ENCODE peak calls at places on chromosomes 7 and 10, in ten cellular contexts. One of them, this sample, is unnamed.
A peak's percentile ranks its signal among the peaks of the same experiment; 100 is the strongest.

GRCh38 chr7:89988070-89988469 is 166.2 kb upstream of the STEAP1 start:
- DNase-seq in MV-4-11: no peak
- DNase-seq in SHP77 treated with DMSO at 0.1 percent for 48 hours: no peak
- DNase-seq in stimulated activated CD4-positive, alpha-beta T cell treated with anti-CD3 and anti-CD28 coated beads, Interleukin-2, amount 100 ng/mL, for 48 hours: no peak
- DNase-seq in activated CD8-positive, alpha-beta memory T cell treated with anti-CD3 and anti-CD28 coated beads for 1 hour: no peak
- DNase-seq in OCI-LY7: no peak
- DNase-seq in activated CD4-positive, alpha-beta T cell treated with anti-CD3 and anti-CD28 coated beads for 48 hours: no peak
- DNase-seq in NB4: no peak
- DNase-seq in naive thymus-derived CD4-positive, alpha-beta T cell: no peak
- DNase-seq in amygdala: no peak
- DNase-seq in this sample: no peak

GRCh38 chr7:33813331-33813730 is 92.0 kb upstream of the BMPER start:
- DNase-seq in naive thymus-derived CD4-positive, alpha-beta T cell: no peak
- DNase-seq in OCI-LY7: no peak
- DNase-seq in activated CD4-positive, alpha-beta T cell treated with anti-CD3 and anti-CD28 coated beads for 48 hours: no peak
- DNase-seq in stimulated activated CD4-positive, alpha-beta T cell treated with anti-CD3 and anti-CD28 coated beads, Interleukin-2, amount 100 ng/mL, for 48 hours: no peak
- DNase-seq in MV-4-11: no peak
- DNase-seq in amygdala: no peak
- DNase-seq in activated CD8-positive, alpha-beta memory T cell treated with anti-CD3 and anti-CD28 coated beads for 1 hour: no peak
- DNase-seq in SHP77 treated with DMSO at 0.1 percent for 48 hours: no peak
- DNase-seq in NB4: no peak
- DNase-seq in this sample: no peak

GRCh38 chr7:44386139-44386913 is 60.9 kb upstream of the CAMK2B start:
- DNase-seq in stimulated activated CD4-positive, alpha-beta T cell treated with anti-CD3 and anti-CD28 coated beads, Interleukin-2, amount 100 ng/mL, for 48 hours: no peak
- DNase-seq in amygdala: no peak
- DNase-seq in SHP77 treated with DMSO at 0.1 percent for 48 hours: no peak
- DNase-seq in naive thymus-derived CD4-positive, alpha-beta T cell: no peak
- DNase-seq in activated CD4-positive, alpha-beta T cell treated with anti-CD3 and anti-CD28 coated beads for 48 hours: no peak
- DNase-seq in NB4: no peak
- DNase-seq in activated CD8-positive, alpha-beta memory T cell treated with anti-CD3 and anti-CD28 coated beads for 1 hour: no peak
- DNase-seq in MV-4-11: no peak
- DNase-seq in OCI-LY7: no peak
- DNase-seq in this sample: no peak

GRCh38 chr7:43083091-43083490 is 29.4 kb upstream of the HECW1 start:
- DNase-seq in amygdala: no peak
- DNase-seq in naive thymus-derived CD4-positive, alpha-beta T cell: no peak
- DNase-seq in NB4: no peak
- DNase-seq in activated CD4-positive, alpha-beta T cell treated with anti-CD3 and anti-CD28 coated beads for 48 hours: no peak
- DNase-seq in stimulated activated CD4-positive, alpha-beta T cell treated with anti-CD3 and anti-CD28 coated beads, Interleukin-2, amount 100 ng/mL, for 48 hours: no peak
- DNase-seq in OCI-LY7: no peak
- DNase-seq in SHP77 treated with DMSO at 0.1 percent for 48 hours: no peak
- DNase-seq in MV-4-11: no peak
- DNase-seq in activated CD8-positive, alpha-beta memory T cell treated with anti-CD3 and anti-CD28 coated beads for 1 hour: no peak
- DNase-seq in this sample: no peak

GRCh38 chr7:8436965-8437364 is 3.6 kb downstream of the NXPH1 start:
- DNase-seq in MV-4-11: no peak
- DNase-seq in SHP77 treated with DMSO at 0.1 percent for 48 hours: no peak
- DNase-seq in activated CD8-positive, alpha-beta memory T cell treated with anti-CD3 and anti-CD28 coated beads for 1 hour: peak; percentile 11
- DNase-seq in activated CD4-positive, alpha-beta T cell treated with anti-CD3 and anti-CD28 coated beads for 48 hours: peak; percentile 78
- DNase-seq in naive thymus-derived CD4-positive, alpha-beta T cell: peak; percentile 5
- DNase-seq in stimulated activated CD4-positive, alpha-beta T cell treated with anti-CD3 and anti-CD28 coated beads, Interleukin-2, amount 100 ng/mL, for 48 hours: peak; percentile 61
- DNase-seq in OCI-LY7: peak; percentile 55
- DNase-seq in NB4: peak; percentile 61
- DNase-seq in amygdala: no peak
- DNase-seq in this sample: no peak

GRCh38 chr7:108146070-108146842 is 16.1 kb upstream of the LAMB4 start:
- DNase-seq in MV-4-11: peak; percentile 35
- DNase-seq in naive thymus-derived CD4-positive, alpha-beta T cell: peak; percentile 46
- DNase-seq in activated CD8-positive, alpha-beta memory T cell treated with anti-CD3 and anti-CD28 coated beads for 1 hour: peak; percentile 3
- DNase-seq in OCI-LY7: peak; percentile 60
- DNase-seq in NB4: peak; percentile 83
- DNase-seq in activated CD4-positive, alpha-beta T cell treated with anti-CD3 and anti-CD28 coated beads for 48 hours: peak; percentile 61
- DNase-seq in stimulated activated CD4-positive, alpha-beta T cell treated with anti-CD3 and anti-CD28 coated beads, Interleukin-2, amount 100 ng/mL, for 48 hours: peak; percentile 42
- DNase-seq in SHP77 treated with DMSO at 0.1 percent for 48 hours: peak; percentile 44
- DNase-seq in amygdala: peak; percentile 48
- DNase-seq in this sample: peak; percentile 77

GRCh38 chr7:116632349-116632748 is 39.6 kb upstream of the MET start:
- DNase-seq in OCI-LY7: no peak
- DNase-seq in stimulated activated CD4-positive, alpha-beta T cell treated with anti-CD3 and anti-CD28 coated beads, Interleukin-2, amount 100 ng/mL, for 48 hours: no peak
- DNase-seq in naive thymus-derived CD4-positive, alpha-beta T cell: no peak
- DNase-seq in NB4: no peak
- DNase-seq in activated CD8-positive, alpha-beta memory T cell treated with anti-CD3 and anti-CD28 coated beads for 1 hour: no peak
- DNase-seq in amygdala: no peak
- DNase-seq in SHP77 treated with DMSO at 0.1 percent for 48 hours: no peak
- DNase-seq in activated CD4-positive, alpha-beta T cell treated with anti-CD3 and anti-CD28 coated beads for 48 hours: no peak
- DNase-seq in MV-4-11: peak; percentile 30
- DNase-seq in this sample: peak; percentile 3

GRCh38 chr7:47940482-47941001 is 7.7 kb downstream of the PKD1L1 start:
- DNase-seq in amygdala: no peak
- DNase-seq in activated CD8-positive, alpha-beta memory T cell treated with anti-CD3 and anti-CD28 coated beads for 1 hour: no peak
- DNase-seq in stimulated activated CD4-positive, alpha-beta T cell treated with anti-CD3 and anti-CD28 coated beads, Interleukin-2, amount 100 ng/mL, for 48 hours: no peak
- DNase-seq in MV-4-11: no peak
- DNase-seq in OCI-LY7: no peak
- DNase-seq in SHP77 treated with DMSO at 0.1 percent for 48 hours: no peak
- DNase-seq in naive thymus-derived CD4-positive, alpha-beta T cell: no peak
- DNase-seq in activated CD4-positive, alpha-beta T cell treated with anti-CD3 and anti-CD28 coated beads for 48 hours: no peak
- DNase-seq in NB4: no peak
- DNase-seq in this sample: peak; percentile 61

GRCh38 chr7:141946874-141947273 is at the start of gene CLEC5A:
- DNase-seq in NB4: no peak
- DNase-seq in SHP77 treated with DMSO at 0.1 percent for 48 hours: no peak
- DNase-seq in activated CD8-positive, alpha-beta memory T cell treated with anti-CD3 and anti-CD28 coated beads for 1 hour: no peak
- DNase-seq in OCI-LY7: no peak
- DNase-seq in naive thymus-derived CD4-positive, alpha-beta T cell: no peak
- DNase-seq in activated CD4-positive, alpha-beta T cell treated with anti-CD3 and anti-CD28 coated beads for 48 hours: no peak
- DNase-seq in amygdala: no peak
- DNase-seq in MV-4-11: no peak
- DNase-seq in stimulated activated CD4-positive, alpha-beta T cell treated with anti-CD3 and anti-CD28 coated beads, Interleukin-2, amount 100 ng/mL, for 48 hours: no peak
- DNase-seq in this sample: no peak

GRCh38 chr7:28621369-28621807 is 209.1 kb downstream of the CREB5 start:
- DNase-seq in MV-4-11: no peak
- DNase-seq in activated CD4-positive, alpha-beta T cell treated with anti-CD3 and anti-CD28 coated beads for 48 hours: no peak
- DNase-seq in NB4: no peak
- DNase-seq in stimulated activated CD4-positive, alpha-beta T cell treated with anti-CD3 and anti-CD28 coated beads, Interleukin-2, amount 100 ng/mL, for 48 hours: no peak
- DNase-seq in OCI-LY7: no peak
- DNase-seq in SHP77 treated with DMSO at 0.1 percent for 48 hours: no peak
- DNase-seq in amygdala: no peak
- DNase-seq in naive thymus-derived CD4-positive, alpha-beta T cell: no peak
- DNase-seq in activated CD8-positive, alpha-beta memory T cell treated with anti-CD3 and anti-CD28 coated beads for 1 hour: no peak
- DNase-seq in this sample: no peak

GRCh38 chr10:58741673-58742072 is 229.0 kb downstream of the BICC1 start:
- DNase-seq in naive thymus-derived CD4-positive, alpha-beta T cell: no peak
- DNase-seq in NB4: no peak
- DNase-seq in activated CD4-positive, alpha-beta T cell treated with anti-CD3 and anti-CD28 coated beads for 48 hours: no peak
- DNase-seq in MV-4-11: no peak
- DNase-seq in activated CD8-positive, alpha-beta memory T cell treated with anti-CD3 and anti-CD28 coated beads for 1 hour: no peak
- DNase-seq in amygdala: no peak
- DNase-seq in SHP77 treated with DMSO at 0.1 percent for 48 hours: no peak
- DNase-seq in OCI-LY7: no peak
- DNase-seq in stimulated activated CD4-positive, alpha-beta T cell treated with anti-CD3 and anti-CD28 coated beads, Interleukin-2, amount 100 ng/mL, for 48 hours: no peak
- DNase-seq in this sample: no peak

GRCh38 chr10:4130685-4131084 is 345.7 kb upstream of the KLF6 start:
- DNase-seq in stimulated activated CD4-positive, alpha-beta T cell treated with anti-CD3 and anti-CD28 coated beads, Interleukin-2, amount 100 ng/mL, for 48 hours: no peak
- DNase-seq in SHP77 treated with DMSO at 0.1 percent for 48 hours: no peak
- DNase-seq in NB4: peak; percentile 87
- DNase-seq in activated CD4-positive, alpha-beta T cell treated with anti-CD3 and anti-CD28 coated beads for 48 hours: no peak
- DNase-seq in naive thymus-derived CD4-positive, alpha-beta T cell: peak; percentile 11
- DNase-seq in MV-4-11: peak; percentile 70
- DNase-seq in OCI-LY7: peak; percentile 19
- DNase-seq in activated CD8-positive, alpha-beta memory T cell treated with anti-CD3 and anti-CD28 coated beads for 1 hour: no peak
- DNase-seq in amygdala: no peak
- DNase-seq in this sample: no peak

GRCh38 chr7:40199076-40199802 is 64.4 kb downstream of the SUGCT start:
- DNase-seq in stimulated activated CD4-positive, alpha-beta T cell treated with anti-CD3 and anti-CD28 coated beads, Interleukin-2, amount 100 ng/mL, for 48 hours: no peak
- DNase-seq in MV-4-11: no peak
- DNase-seq in amygdala: no peak
- DNase-seq in SHP77 treated with DMSO at 0.1 percent for 48 hours: peak; percentile 6
- DNase-seq in naive thymus-derived CD4-positive, alpha-beta T cell: no peak
- DNase-seq in NB4: peak; percentile 25
- DNase-seq in activated CD4-positive, alpha-beta T cell treated with anti-CD3 and anti-CD28 coated beads for 48 hours: no peak
- DNase-seq in OCI-LY7: peak; percentile 5
- DNase-seq in activated CD8-positive, alpha-beta memory T cell treated with anti-CD3 and anti-CD28 coated beads for 1 hour: no peak
- DNase-seq in this sample: peak; percentile 64

GRCh38 chr10:9166770-9167169 is 1112.3 kb downstream of the GATA3 start:
- DNase-seq in activated CD8-positive, alpha-beta memory T cell treated with anti-CD3 and anti-CD28 coated beads for 1 hour: no peak
- DNase-seq in naive thymus-derived CD4-positive, alpha-beta T cell: no peak
- DNase-seq in NB4: no peak
- DNase-seq in SHP77 treated with DMSO at 0.1 percent for 48 hours: no peak
- DNase-seq in activated CD4-positive, alpha-beta T cell treated with anti-CD3 and anti-CD28 coated beads for 48 hours: no peak
- DNase-seq in stimulated activated CD4-positive, alpha-beta T cell treated with anti-CD3 and anti-CD28 coated beads, Interleukin-2, amount 100 ng/mL, for 48 hours: no peak
- DNase-seq in OCI-LY7: no peak
- DNase-seq in amygdala: no peak
- DNase-seq in MV-4-11: no peak
- DNase-seq in this sample: no peak

GRCh38 chr10:5611899-5612680 is 54.3 kb downstream of the ASB13 start:
- DNase-seq in activated CD8-positive, alpha-beta memory T cell treated with anti-CD3 and anti-CD28 coated beads for 1 hour: no peak
- DNase-seq in SHP77 treated with DMSO at 0.1 percent for 48 hours: no peak
- DNase-seq in stimulated activated CD4-positive, alpha-beta T cell treated with anti-CD3 and anti-CD28 coated beads, Interleukin-2, amount 100 ng/mL, for 48 hours: no peak
- DNase-seq in activated CD4-positive, alpha-beta T cell treated with anti-CD3 and anti-CD28 coated beads for 48 hours: no peak
- DNase-seq in NB4: no peak
- DNase-seq in amygdala: no peak
- DNase-seq in MV-4-11: no peak
- DNase-seq in OCI-LY7: no peak
- DNase-seq in naive thymus-derived CD4-positive, alpha-beta T cell: no peak
- DNase-seq in this sample: no peak

GRCh38 chr10:51879238-51879637 is 179.8 kb upstream of the CSTF2T start:
- DNase-seq in SHP77 treated with DMSO at 0.1 percent for 48 hours: no peak
- DNase-seq in naive thymus-derived CD4-positive, alpha-beta T cell: no peak
- DNase-seq in OCI-LY7: no peak
- DNase-seq in activated CD4-positive, alpha-beta T cell treated with anti-CD3 and anti-CD28 coated beads for 48 hours: peak; percentile 19
- DNase-seq in NB4: peak; percentile 59
- DNase-seq in amygdala: no peak
- DNase-seq in stimulated activated CD4-positive, alpha-beta T cell treated with anti-CD3 and anti-CD28 coated beads, Interleukin-2, amount 100 ng/mL, for 48 hours: no peak
- DNase-seq in activated CD8-positive, alpha-beta memory T cell treated with anti-CD3 and anti-CD28 coated beads for 1 hour: no peak
- DNase-seq in MV-4-11: peak; percentile 74
- DNase-seq in this sample: peak; percentile 93

GRCh38 chr7:157090485-157091165 is 48.1 kb upstream of the UBE3C start:
- DNase-seq in amygdala: no peak
- DNase-seq in SHP77 treated with DMSO at 0.1 percent for 48 hours: no peak
- DNase-seq in MV-4-11: no peak
- DNase-seq in naive thymus-derived CD4-positive, alpha-beta T cell: no peak
- DNase-seq in activated CD8-positive, alpha-beta memory T cell treated with anti-CD3 and anti-CD28 coated beads for 1 hour: no peak
- DNase-seq in OCI-LY7: no peak
- DNase-seq in NB4: no peak
- DNase-seq in activated CD4-positive, alpha-beta T cell treated with anti-CD3 and anti-CD28 coated beads for 48 hours: no peak
- DNase-seq in stimulated activated CD4-positive, alpha-beta T cell treated with anti-CD3 and anti-CD28 coated beads, Interleukin-2, amount 100 ng/mL, for 48 hours: no peak
- DNase-seq in this sample: no peak

GRCh38 chr7:100785878-100786277 is 41.4 kb downstream of the EPHB4 start:
- DNase-seq in OCI-LY7: no peak
- DNase-seq in NB4: no peak
- DNase-seq in naive thymus-derived CD4-positive, alpha-beta T cell: no peak
- DNase-seq in activated CD4-positive, alpha-beta T cell treated with anti-CD3 and anti-CD28 coated beads for 48 hours: no peak
- DNase-seq in amygdala: no peak
- DNase-seq in activated CD8-positive, alpha-beta memory T cell treated with anti-CD3 and anti-CD28 coated beads for 1 hour: no peak
- DNase-seq in MV-4-11: no peak
- DNase-seq in stimulated activated CD4-positive, alpha-beta T cell treated with anti-CD3 and anti-CD28 coated beads, Interleukin-2, amount 100 ng/mL, for 48 hours: no peak
- DNase-seq in SHP77 treated with DMSO at 0.1 percent for 48 hours: no peak
- DNase-seq in this sample: no peak

GRCh38 chr10:55500931-55501559 is 700.0 kb upstream of the PCDH15 start:
- DNase-seq in stimulated activated CD4-positive, alpha-beta T cell treated with anti-CD3 and anti-CD28 coated beads, Interleukin-2, amount 100 ng/mL, for 48 hours: no peak
- DNase-seq in activated CD4-positive, alpha-beta T cell treated with anti-CD3 and anti-CD28 coated beads for 48 hours: peak; percentile 4
- DNase-seq in SHP77 treated with DMSO at 0.1 percent for 48 hours: no peak
- DNase-seq in activated CD8-positive, alpha-beta memory T cell treated with anti-CD3 and anti-CD28 coated beads for 1 hour: no peak
- DNase-seq in amygdala: no peak
- DNase-seq in OCI-LY7: peak; percentile 10
- DNase-seq in naive thymus-derived CD4-positive, alpha-beta T cell: no peak
- DNase-seq in MV-4-11: peak; percentile 3
- DNase-seq in NB4: peak; percentile 55
- DNase-seq in this sample: no peak

GRCh38 chr7:90520484-90520883 is 51.0 kb downstream of the PTTG1IP2 start:
- DNase-seq in SHP77 treated with DMSO at 0.1 percent for 48 hours: no peak
- DNase-seq in OCI-LY7: no peak
- DNase-seq in stimulated activated CD4-positive, alpha-beta T cell treated with anti-CD3 and anti-CD28 coated beads, Interleukin-2, amount 100 ng/mL, for 48 hours: no peak
- DNase-seq in NB4: peak; percentile 19
- DNase-seq in amygdala: no peak
- DNase-seq in MV-4-11: no peak
- DNase-seq in naive thymus-derived CD4-positive, alpha-beta T cell: no peak
- DNase-seq in activated CD4-positive, alpha-beta T cell treated with anti-CD3 and anti-CD28 coated beads for 48 hours: no peak
- DNase-seq in activated CD8-positive, alpha-beta memory T cell treated with anti-CD3 and anti-CD28 coated beads for 1 hour: no peak
- DNase-seq in this sample: peak; percentile 12

This sample was measured in HFFc6.